ENCODE peak calls at places on chromosome 18, in five cellular contexts. J is endothelial cell, S is tibial nerve, T is Peyer's patch, Q is lower lobe of right lung. O is an unnamed sample.

GRCh38 chr18:35620765-35621164 is 39.2 kb downstream of the GALNT1 start:
- DNase-seq in J (no peak), S (no peak), T (no peak), Q (no peak), O (no peak)

GRCh38 chr18:62436636-62437519 is 85.9 kb upstream of the ZCCHC2 start:
- DNase-seq in J (no peak), S (peak; percentile 80), T (peak; percentile 81), Q (peak; percentile 87), O (peak; percentile 75)

GRCh38 chr18:59721214-59721613 is 24.0 kb upstream of the CCBE1 start:
- DNase-seq in J (no peak), S (no peak), T (no peak), Q (no peak), O (no peak)

GRCh38 chr18:62521588-62521987 is 1.2 kb upstream of the ZCCHC2 start:
- DNase-seq in J (no peak), S (no peak), T (no peak), Q (no peak), O (no peak)

GRCh38 chr18:8721716-8722115 is 16.4 kb downstream of the MTCL1 start:
- DNase-seq in J (no peak), S (no peak), T (peak; percentile 65), Q (no peak), O (no peak)

GRCh38 chr18:59631583-59632181 is 65.5 kb downstream of the CCBE1 start:
- DNase-seq in J (peak; percentile 38), S (no peak), T (no peak), Q (no peak), O (no peak)

GRCh38 chr18:55586841-55587240 is 1.2 kb downstream of the TCF4 start:
- DNase-seq in J (no peak), S (no peak), T (no peak), Q (no peak), O (no peak)

GRCh38 chr18:70380915-70381896 is 92.4 kb downstream of the SOCS6 start:
- DNase-seq in J (no peak), S (no peak), T (peak; percentile 87), Q (no peak), O (peak; percentile 84)

GRCh38 chr18:79687806-79688205 is 8.2 kb downstream of the CTDP1 start:
- DNase-seq in J (no peak), S (no peak), T (peak; percentile 41), Q (no peak), O (no peak)

DNA sequence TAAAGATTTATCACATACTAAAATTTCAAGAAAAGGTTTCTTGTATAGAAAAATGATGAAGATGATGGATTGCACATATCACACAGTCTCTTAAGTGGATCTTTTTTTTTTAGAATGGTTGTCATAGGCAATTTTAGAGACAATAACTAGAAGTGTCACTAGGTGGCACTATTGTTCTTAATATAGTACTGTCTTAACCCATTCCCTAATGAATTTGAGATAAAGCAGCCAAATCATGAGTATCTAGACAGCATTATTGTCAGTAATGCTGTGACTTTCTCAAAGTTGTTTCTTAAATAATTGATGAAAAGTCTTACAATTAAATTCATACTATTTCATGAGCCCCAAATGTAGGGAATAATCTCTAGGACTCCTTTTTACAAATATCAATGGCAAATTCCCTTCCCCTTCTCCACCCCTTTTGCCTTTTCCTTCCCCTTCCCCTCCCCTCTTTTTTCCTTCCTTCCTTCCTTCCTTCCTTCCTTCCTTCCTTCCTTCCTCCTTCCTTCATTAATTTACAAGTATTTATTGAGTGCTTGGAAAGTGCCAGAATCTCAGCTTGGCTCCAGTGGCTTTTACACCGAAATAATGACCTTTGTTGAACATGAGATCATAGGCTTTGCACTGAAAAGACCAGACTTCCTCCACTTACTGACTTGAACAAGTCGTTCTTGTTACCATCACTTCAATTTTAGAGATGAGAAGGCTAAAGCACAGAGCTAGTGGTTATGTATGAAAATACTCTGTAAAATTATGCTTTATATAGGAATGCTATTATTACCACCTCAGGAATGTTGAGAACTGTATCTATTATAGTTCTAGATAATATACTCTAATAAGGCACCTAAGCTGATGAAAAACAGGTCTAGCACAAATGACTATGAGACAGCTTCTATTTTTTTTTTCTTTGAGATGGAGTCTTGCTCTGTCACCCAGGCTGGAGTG is 19.8 kb downstream of the MYL12B start:
- DNase-seq in J (no peak), S (no peak), T (no peak), Q (no peak), O (peak; percentile 44)
- TF ChIP-seq CTCF in J (peak; percentile 82), S (peak; percentile 48), T (peak; percentile 92), Q (peak; percentile 69), O (no peak)

GRCh38 chr18:12946549-12947354 is 1.1 kb upstream of the SEH1L start:
- DNase-seq in J (peak; percentile 66), S (no peak), T (no peak), Q (no peak), O (no peak)
- TF ChIP-seq CTCF in J (no peak), S (no peak), T (no peak), Q (no peak), O (no peak)

GRCh38 chr18:26134110-26134509 is 441 bp downstream of the PSMA8 start:
- DNase-seq in J (no peak), S (no peak), T (no peak), Q (no peak), O (no peak)
- TF ChIP-seq CTCF in J (no peak), S (no peak), T (no peak), Q (no peak), O (no peak)

DNA sequence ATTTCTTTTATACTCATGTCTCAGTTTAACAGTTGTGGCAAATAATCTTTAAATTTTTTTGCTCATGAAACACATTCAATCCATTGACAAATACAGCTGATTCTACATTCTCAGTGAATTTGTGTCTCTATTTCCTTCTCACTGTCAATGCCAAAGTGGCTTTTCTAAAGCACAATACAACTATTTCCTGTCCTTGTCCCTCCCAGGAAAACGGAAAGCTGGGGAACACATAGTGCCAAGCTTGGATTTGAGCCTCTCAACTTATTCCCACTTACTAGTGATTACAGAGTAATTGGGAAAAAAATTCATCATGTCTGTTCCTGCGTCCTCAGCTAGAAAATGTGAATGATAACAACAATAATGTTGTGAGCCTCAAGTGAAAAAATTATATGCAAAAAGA is 899.7 kb upstream of the CDH2 start:
- DNase-seq in J (no peak), S (no peak), T (no peak), Q (no peak), O (no peak)
- TF ChIP-seq CTCF in J (no peak), S (no peak), T (no peak), Q (no peak), O (no peak)

DNA sequence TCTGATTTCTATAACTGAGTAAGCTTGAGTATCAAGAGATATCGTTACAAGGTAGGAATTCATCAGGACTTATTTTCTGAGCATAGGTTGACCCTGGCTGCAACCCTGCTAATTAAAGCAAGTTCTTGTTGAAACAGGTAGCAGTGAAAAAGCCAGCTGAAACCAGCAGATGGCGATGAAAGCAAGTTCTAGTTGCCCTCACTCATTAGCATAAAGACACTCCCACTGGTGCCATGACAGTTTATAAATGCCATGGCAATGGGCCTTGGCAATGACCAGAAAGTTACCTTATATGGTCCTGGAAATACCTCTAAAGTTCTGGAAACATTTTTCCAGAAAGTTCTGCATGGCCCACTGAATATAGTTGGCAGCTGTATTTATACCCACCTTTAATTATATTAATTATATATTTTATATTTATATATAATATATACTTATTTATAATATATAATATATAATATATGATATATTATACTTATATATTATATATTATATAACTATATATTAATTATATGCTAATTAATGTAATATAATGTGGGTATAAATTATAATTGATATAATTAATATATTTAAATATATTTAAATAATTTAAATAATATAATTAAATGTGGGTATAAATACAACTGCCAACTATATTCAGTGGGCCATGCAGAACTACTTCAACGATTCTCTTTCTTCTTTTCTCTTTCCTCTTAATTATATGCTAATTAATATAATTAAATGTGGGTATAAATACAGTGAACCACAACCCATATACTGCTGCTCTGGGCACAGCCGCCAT is 188.0 kb downstream of the CDH7 start:
- DNase-seq in J (peak; percentile 53), S (no peak), T (no peak), Q (no peak), O (no peak)
- TF ChIP-seq CTCF in J (peak; percentile 57), S (no peak), T (peak; percentile 22), Q (peak; percentile 15), O (no peak)

GRCh38 chr18:24426073-24426397 is 435 bp upstream of the IMPACT start:
- DNase-seq in J (no peak), S (no peak), T (no peak), Q (no peak), O (no peak)

GRCh38 chr18:24429188-24429587 is 2.7 kb downstream of the IMPACT start:
- DNase-seq in J (no peak), S (no peak), T (no peak), Q (no peak), O (no peak)

GRCh38 chr18:24426398-24427294 is at the start of gene IMPACT:
- DNase-seq in J (peak; percentile 90), S (peak; percentile 67), T (peak; percentile 90), Q (peak; percentile 90), O (peak; percentile 92)

GRCh38 chr18:24427484-24427883 is 1.0 kb downstream of the IMPACT start:
- DNase-seq in J (no peak), S (no peak), T (no peak), Q (no peak), O (no peak)

GRCh38 chr18:24428709-24429108 is 2.2 kb downstream of the IMPACT start:
- DNase-seq in J (no peak), S (no peak), T (no peak), Q (no peak), O (no peak)
- TF ChIP-seq CTCF in J (no peak), S (no peak), T (peak; percentile 12), Q (no peak), O (no peak)

DNA sequence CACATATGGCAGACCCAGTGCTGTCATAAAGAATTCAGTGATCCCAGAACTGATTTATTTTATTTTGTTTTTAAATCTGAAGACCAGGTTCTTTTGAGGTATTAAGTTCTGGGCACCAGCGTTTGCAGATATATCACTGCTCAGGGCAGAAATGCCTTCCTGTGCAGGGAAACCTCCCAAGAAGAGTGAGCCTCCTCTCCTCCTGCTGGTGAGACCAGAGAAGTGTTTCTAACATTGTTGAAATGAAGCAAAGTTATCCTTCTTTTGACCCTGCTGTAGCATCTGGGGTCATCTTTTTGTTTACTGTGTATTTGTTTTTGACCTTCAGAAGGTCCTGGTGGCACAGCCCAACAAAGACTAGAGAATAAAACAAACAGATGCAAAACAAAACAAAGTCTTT is 94.0 kb downstream of the AQP4 start:
- DNase-seq in J (peak; percentile 28), S (no peak), T (no peak), Q (no peak), O (peak; percentile 18)
- TF ChIP-seq CTCF in J (peak; percentile 54), S (peak; percentile 24), T (no peak), Q (peak; percentile 39), O (no peak)

DNA sequence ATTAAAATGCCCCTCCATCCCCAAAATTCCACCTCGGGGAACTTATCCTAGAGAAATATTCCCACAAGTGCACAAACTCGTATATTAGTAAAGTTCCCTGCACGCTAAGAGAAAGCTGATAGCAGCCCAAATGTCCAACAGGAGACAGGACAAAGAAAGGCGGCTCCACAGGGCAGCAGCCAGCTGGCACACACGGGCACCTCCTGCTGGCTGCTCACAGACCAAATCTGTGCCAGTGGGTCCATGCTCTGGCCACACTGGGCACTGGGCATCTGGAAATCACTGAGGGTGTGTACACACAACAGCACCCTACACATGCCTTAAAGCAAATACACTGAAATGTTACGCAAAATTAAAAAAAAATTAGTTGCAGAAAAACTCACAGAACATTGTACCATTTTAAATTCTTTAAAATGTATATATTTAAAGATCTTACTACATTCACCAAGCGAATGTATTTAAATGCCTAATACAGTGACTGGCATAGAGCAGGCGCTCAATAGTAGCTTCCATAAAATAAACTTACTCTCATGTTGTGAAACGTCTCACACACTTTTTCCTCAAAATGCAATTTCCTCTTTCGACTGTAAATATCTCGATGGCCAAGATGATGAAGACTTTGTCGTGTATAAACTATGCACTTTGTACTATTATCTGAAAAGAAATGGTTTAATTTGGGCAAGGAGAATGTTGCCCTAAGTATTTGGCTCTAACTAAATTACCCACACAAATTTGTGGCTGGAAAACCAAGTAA is 19.4 kb downstream of the ZNF516 start:
- DNase-seq in J (no peak), S (no peak), T (no peak), Q (no peak), O (no peak)
- TF ChIP-seq CTCF in J (no peak), S (no peak), T (no peak), Q (peak; percentile 14), O (no peak)